ENCODE peak calls at places on chromosome 14, in ten cellular contexts. S, D, A, R, F, N, K, W, I and V are unnamed samples.

GRCh38 chr14:80315681-80316080 is 104.4 kb upstream of the DIO2 start:
- DNase-seq in S (no peak), D (no peak), A (no peak), R (no peak), F (no peak), N (no peak), K (no peak), W (no peak), I (no peak), V (no peak)

GRCh38 chr14:52949711-52950409 is 990 bp downstream of the FERMT2 start:
- DNase-seq in S (peak), D (peak), A (no peak), R (no peak), F (no peak), N (peak), K (peak), W (peak), I (peak), V (no peak)

GRCh38 chr14:95547272-95547625 is 12.4 kb downstream of the GLRX5 start:
- DNase-seq in S (no peak), D (no peak), A (peak), R (no peak), F (no peak), N (no peak), K (no peak), W (no peak), I (no peak), V (no peak)

GRCh38 chr14:71206766-71207371 is 299.6 kb downstream of the PCNX1 start:
- DNase-seq in S (peak), D (peak), A (peak), R (no peak), F (no peak), N (no peak), K (no peak), W (peak), I (peak), V (no peak)

GRCh38 chr14:59098377-59098776 is 90.1 kb upstream of the DAAM1 start:
- DNase-seq in S (no peak), D (peak), A (no peak), R (no peak), F (no peak), N (no peak), K (no peak), W (peak), I (no peak), V (no peak)

GRCh38 chr14:61297581-61297980 is 16.4 kb upstream of the TMEM30B start:
- DNase-seq in S (no peak), D (no peak), A (no peak), R (no peak), F (no peak), N (no peak), K (no peak), W (no peak), I (no peak), V (no peak)

GRCh38 chr14:23124337-23124954 is 5.4 kb upstream of the CEBPE start:
- DNase-seq in S (no peak), D (no peak), A (no peak), R (no peak), F (no peak), N (no peak), K (no peak), W (no peak), I (no peak), V (no peak)

GRCh38 chr14:28770574-28770973 is 4.0 kb downstream of the FOXG1 start:
- DNase-seq in S (no peak), D (no peak), A (no peak), R (no peak), F (no peak), N (no peak), K (no peak), W (no peak), I (no peak), V (no peak)

GRCh38 chr14:101074124-101075024 is 170.9 kb upstream of the RTL1 start:
- DNase-seq in S (peak), D (no peak), A (peak), R (no peak), F (no peak), N (peak), K (peak), W (no peak), I (no peak), V (no peak)

GRCh38 chr14:76812093-76812421 is 625 bp downstream of the ANGEL1 start:
- DNase-seq in S (no peak), D (peak), A (peak), R (peak), F (peak), N (no peak), K (no peak), W (no peak), I (no peak), V (no peak)

GRCh38 chr14:76811561-76811960 is 1.1 kb downstream of the ANGEL1 start:
- DNase-seq in S (no peak), D (no peak), A (no peak), R (no peak), F (no peak), N (no peak), K (no peak), W (peak), I (no peak), V (no peak)

GRCh38 chr14:76812422-76813383 is at the start of gene ANGEL1:
- DNase-seq in S (peak), D (peak), A (peak), R (peak), F (peak), N (peak), K (peak), W (peak), I (peak), V (peak)

GRCh38 chr14:76810525-76810924 is 2.2 kb downstream of the ANGEL1 start:
- DNase-seq in S (no peak), D (no peak), A (no peak), R (no peak), F (no peak), N (no peak), K (no peak), W (no peak), I (no peak), V (no peak)

GRCh38 chr14:76810953-76811400 is 1.7 kb downstream of the ANGEL1 start:
- DNase-seq in S (no peak), D (peak), A (no peak), R (peak), F (peak), N (no peak), K (no peak), W (peak), I (no peak), V (no peak)
- TF ChIP-seq CTCF in S (peak), D (peak), A (no peak), R (peak), F (peak), N (no peak), K (peak), W (peak), I (peak), V (peak)

GRCh38 chr14:70045715-70046535 is 142.8 kb downstream of the SLC8A3 start:
- DNase-seq in S (no peak), D (peak), A (peak), R (peak), F (peak), N (peak), K (peak), W (peak), I (peak), V (no peak)
- TF ChIP-seq CTCF in S (peak), D (peak), A (peak), R (peak), F (peak), N (peak), K (peak), W (peak), I (peak), V (peak)

GRCh38 chr14:103290494-103290893 is 43.5 kb upstream of the EIF5 start:
- DNase-seq in S (no peak), D (no peak), A (no peak), R (no peak), F (no peak), N (no peak), K (no peak), W (no peak), I (no peak), V (no peak)

GRCh38 chr14:103290056-103290455 is 44.0 kb upstream of the EIF5 start:
- DNase-seq in S (no peak), D (no peak), A (no peak), R (no peak), F (no peak), N (no peak), K (no peak), W (no peak), I (no peak), V (no peak)

GRCh38 chr14:103293465-103293864 is 40.6 kb upstream of the EIF5 start:
- DNase-seq in S (no peak), D (no peak), A (no peak), R (no peak), F (no peak), N (no peak), K (no peak), W (no peak), I (no peak), V (no peak)

GRCh38 chr14:103292426-103293374 is 41.3 kb upstream of the EIF5 start:
- DNase-seq in S (peak), D (peak), A (peak), R (peak), F (peak), N (peak), K (peak), W (peak), I (peak), V (peak)

DNA sequence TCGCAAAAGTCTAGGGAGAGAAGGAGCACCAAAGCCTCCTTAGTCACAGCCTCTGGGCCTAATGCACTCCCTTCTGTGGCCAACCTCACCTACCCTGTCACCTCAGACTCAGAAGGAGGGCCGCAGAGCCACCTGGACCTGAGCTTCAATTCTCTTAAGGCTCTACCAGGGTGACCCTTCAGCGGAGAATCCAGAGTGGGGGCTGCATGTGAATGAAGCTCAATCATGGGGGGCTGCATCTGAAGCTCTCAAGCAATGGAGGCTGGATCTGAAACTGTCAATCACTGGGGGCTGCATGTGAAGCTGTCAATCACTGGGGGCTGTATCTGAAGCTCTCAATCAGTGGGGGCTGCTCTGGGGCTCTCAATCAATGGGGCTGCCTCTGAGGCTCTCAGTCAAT is 43.1 kb upstream of the EIF5 start:
- DNase-seq in S (no peak), D (no peak), A (no peak), R (no peak), F (no peak), N (no peak), K (no peak), W (no peak), I (no peak), V (no peak)
- TF ChIP-seq CTCF in S (no peak), D (no peak), A (no peak), R (no peak), F (no peak), N (no peak), K (no peak), W (no peak), I (no peak), V (no peak)

DNA sequence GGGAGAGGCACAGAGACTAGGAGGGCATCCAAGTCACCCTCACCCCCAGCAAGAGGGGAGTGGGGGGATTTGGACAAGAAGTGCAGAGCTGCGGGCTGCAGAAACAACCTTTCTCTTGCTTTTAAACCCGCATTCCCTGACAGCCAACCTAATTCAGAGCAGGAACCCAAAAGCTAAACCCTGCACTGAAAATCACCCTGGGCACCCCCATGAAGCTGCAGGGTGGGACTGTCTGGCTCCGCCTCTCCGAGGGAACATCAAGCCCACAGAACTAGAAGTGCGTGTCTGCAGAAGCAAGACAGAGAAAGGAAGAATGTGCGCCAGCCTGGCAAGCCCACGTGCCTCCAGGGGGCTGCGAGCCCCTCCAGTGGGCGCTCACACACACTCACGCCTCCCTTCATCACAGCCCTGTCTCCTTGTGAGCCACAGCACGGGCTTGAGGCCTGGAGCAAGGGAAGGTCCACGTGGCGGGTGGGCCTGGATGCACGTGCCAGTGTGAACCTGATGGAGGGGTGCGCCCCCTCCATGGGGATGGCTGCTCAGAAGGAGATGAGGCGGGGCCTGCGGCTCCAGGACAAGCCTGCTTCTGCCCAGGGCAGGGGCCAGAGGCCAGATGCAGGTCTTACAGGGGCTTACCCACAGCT is 27.8 kb upstream of the PNMA1 start:
- DNase-seq in S (no peak), D (no peak), A (no peak), R (no peak), F (peak), N (no peak), K (no peak), W (no peak), I (no peak), V (no peak)
- TF ChIP-seq CTCF in S (no peak), D (no peak), A (no peak), R (no peak), F (no peak), N (no peak), K (no peak), W (no peak), I (no peak), V (no peak)

GRCh38 chr14:99904506-99904905 is 111.3 kb downstream of the EML1 start:
- DNase-seq in S (no peak), D (no peak), A (no peak), R (no peak), F (no peak), N (no peak), K (no peak), W (no peak), I (no peak), V (no peak)
- TF ChIP-seq CTCF in S (no peak), D (no peak), A (no peak), R (no peak), F (no peak), N (no peak), K (no peak), W (no peak), I (no peak), V (no peak)